ENCODE peak calls at places on chromosomes 7 and 10, in nine cellular contexts. X is pancreas, Q is choroid plexus epithelial cell, W is SK-N-SH, K is ascending aorta, G is A549, N is foreskin fibroblast, L is cardiac muscle cell, I is sigmoid colon. C is an unnamed sample.

GRCh38 chr7:29102554-29103151 is 43.7 kb downstream of the CPVL start:
- DNase-seq in X (peak), Q (peak), W (peak), K (no peak), G (peak), N (peak), L (peak), I (peak), C (peak)

GRCh38 chr7:91609525-91609924 is 271.0 kb downstream of the MTERF1 start:
- DNase-seq in X (no peak), Q (peak), W (peak), K (no peak), G (no peak), N (no peak), L (no peak), I (no peak), C (peak)

GRCh38 chr7:149635561-149636329 is 137.6 kb downstream of the ZNF467 start:
- DNase-seq in X (no peak), Q (no peak), W (no peak), K (no peak), G (peak), N (no peak), L (no peak), I (no peak), C (no peak)

GRCh38 chr7:78039791-78040776 is 241.5 kb downstream of the PHTF2 start:
- DNase-seq in X (peak), Q (peak), W (no peak), K (no peak), G (peak), N (peak), L (peak), I (peak), C (no peak)

GRCh38 chr10:22341190-22341935 is 3.9 kb upstream of the SPAG6 start:
- DNase-seq in X (no peak), Q (peak), W (peak), K (no peak), G (peak), N (peak), L (no peak), I (no peak), C (no peak)

GRCh38 chr10:131088619-131089018 is 222.9 kb downstream of the TCERG1L start:
- DNase-seq in X (no peak), Q (no peak), W (no peak), K (no peak), G (peak), N (no peak), L (no peak), I (peak), C (no peak)

GRCh38 chr10:61283489-61284221 is 169.5 kb downstream of the TMEM26 start:
- DNase-seq in X (no peak), Q (peak), W (no peak), K (no peak), G (no peak), N (peak), L (peak), I (no peak), C (no peak)

GRCh38 chr7:30925913-30926312 is 14.3 kb downstream of the AQP1 start:
- DNase-seq in X (peak), Q (no peak), W (peak), K (no peak), G (no peak), N (no peak), L (no peak), I (peak), C (no peak)

GRCh38 chr7:52911326-52911725 is 124.1 kb upstream of the POM121L12 start:
- DNase-seq in X (no peak), Q (no peak), W (no peak), K (no peak), G (no peak), N (no peak), L (no peak), I (no peak), C (no peak)

GRCh38 chr7:925601-926000 is 28.9 kb downstream of the ADAP1 start:
- DNase-seq in X (peak), Q (no peak), W (no peak), K (no peak), G (no peak), N (no peak), L (no peak), I (peak), C (no peak)

GRCh38 chr7:1059200-1060091 is 15.1 kb downstream of the GPR146 start:
- DNase-seq in X (no peak), Q (peak), W (peak), K (no peak), G (peak), N (peak), L (peak), I (no peak), C (peak)

GRCh38 chr7:94656925-94657731 is 1.2 kb upstream of the SGCE start:
- DNase-seq in X (no peak), Q (peak), W (no peak), K (no peak), G (peak), N (peak), L (peak), I (no peak), C (peak)

GRCh38 chr10:10911035-10911434 is 106.6 kb upstream of the CELF2 start:
- DNase-seq in X (no peak), Q (no peak), W (no peak), K (no peak), G (no peak), N (no peak), L (no peak), I (no peak), C (no peak)
- H3K4me3 ChIP-seq in X (no peak), Q (no peak), W (no peak), K (peak), G (no peak), N (peak), L (no peak), I (peak), C (no peak)

DNA sequence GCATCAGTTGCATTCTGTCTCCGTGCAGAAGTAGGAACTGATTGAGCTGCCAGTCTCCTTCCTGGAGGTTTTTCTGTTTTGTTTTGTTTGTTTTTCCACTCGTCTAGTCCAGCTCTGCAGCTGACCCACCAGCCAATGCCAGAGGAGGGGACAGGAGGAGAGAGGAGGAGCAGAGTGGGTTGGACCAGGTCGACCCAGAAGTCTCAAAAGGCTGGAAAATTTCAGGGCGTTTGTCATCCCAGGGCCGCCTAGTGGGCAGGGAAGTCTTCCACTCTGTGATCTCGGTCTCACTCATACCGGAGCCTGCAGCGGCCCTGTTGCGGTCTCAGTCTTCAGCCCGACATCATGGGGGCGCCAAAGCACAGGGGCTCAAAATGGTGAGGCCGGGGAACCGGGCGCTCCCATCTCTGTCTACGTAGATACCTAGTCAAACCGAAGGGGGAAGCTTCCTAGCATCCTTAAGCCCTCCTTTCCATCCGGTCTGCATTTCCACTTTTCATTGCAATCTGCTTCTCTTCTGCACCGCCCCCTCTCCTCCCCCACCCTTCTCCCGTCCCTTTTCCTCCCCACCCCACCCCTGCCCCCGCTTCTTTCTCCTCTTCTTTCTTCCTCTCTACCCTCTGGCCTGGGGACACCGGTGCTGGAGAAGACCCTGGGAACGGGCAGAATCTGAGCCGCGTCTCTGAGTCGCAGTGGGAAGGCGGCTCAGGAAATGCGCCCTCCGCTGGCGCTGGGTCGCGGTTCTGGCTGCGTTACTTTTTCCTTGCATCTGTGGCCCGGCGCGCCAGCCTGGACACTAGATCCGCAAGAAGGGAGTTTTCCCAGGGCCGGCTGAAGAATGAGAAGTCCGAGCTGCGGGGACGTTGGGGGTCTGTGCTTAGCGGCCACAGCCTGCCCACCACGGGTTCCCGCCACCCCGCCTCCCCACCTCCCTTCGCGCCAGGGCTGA is 16.2 kb upstream of the PAX2 start:
- DNase-seq in X (peak), Q (peak), W (peak), K (no peak), G (peak), N (peak), L (peak), I (no peak), C (no peak)
- TF ChIP-seq CTCF in X (no peak), Q (peak), W (peak), K (no peak), G (peak), N (no peak), L (peak), I (no peak), C (peak)

GRCh38 chr10:71849461-71849908 is 1.6 kb downstream of the PSAP start:
- DNase-seq in X (peak), Q (no peak), W (no peak), K (no peak), G (no peak), N (no peak), L (no peak), I (no peak), C (no peak)
- H3K4me3 ChIP-seq in X (no peak), Q (peak), W (peak), K (peak), G (peak), N (peak), L (no peak), I (peak), C (peak)

GRCh38 chr10:58393317-58393716 is 8.1 kb downstream of the TFAM start:
- DNase-seq in X (no peak), Q (peak), W (no peak), K (no peak), G (no peak), N (peak), L (peak), I (no peak), C (no peak)
- TF ChIP-seq CTCF in X (no peak), Q (peak), W (no peak), K (no peak), G (peak), N (peak), L (no peak), I (no peak), C (no peak)

DNA sequence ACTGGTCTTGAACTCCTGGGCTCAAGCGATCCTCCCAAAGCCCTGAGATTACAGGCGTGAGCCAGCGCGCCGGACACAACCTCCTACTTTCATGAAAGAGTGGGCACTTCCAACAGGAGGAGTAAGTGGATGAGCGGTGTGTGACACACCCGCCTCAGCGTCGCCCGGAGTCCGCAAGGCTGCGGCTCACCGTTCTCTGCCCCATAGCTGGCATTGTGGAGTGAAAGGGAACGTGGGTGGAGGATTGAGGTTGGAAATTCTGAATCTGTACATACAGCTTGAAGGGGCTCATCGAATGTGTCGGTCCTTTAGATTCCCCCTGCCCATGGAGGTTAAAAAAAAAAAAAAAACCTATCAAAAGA is 534 bp upstream of the PRXL2A start:
- DNase-seq in X (peak), Q (no peak), W (peak), K (no peak), G (peak), N (peak), L (no peak), I (no peak), C (no peak)
- H3K4me3 ChIP-seq in X (peak), Q (peak), W (peak), K (peak), G (peak), N (peak), L (peak), I (peak), C (peak)

GRCh38 chr10:116627386-116627933 is 6.7 kb downstream of the PNLIPRP2 start:
- DNase-seq in X (peak), Q (peak), W (peak), K (no peak), G (peak), N (no peak), L (peak), I (no peak), C (no peak)
- TF ChIP-seq CTCF in X (peak), Q (peak), W (peak), K (no peak), G (peak), N (peak), L (peak), I (peak), C (no peak)

DNA sequence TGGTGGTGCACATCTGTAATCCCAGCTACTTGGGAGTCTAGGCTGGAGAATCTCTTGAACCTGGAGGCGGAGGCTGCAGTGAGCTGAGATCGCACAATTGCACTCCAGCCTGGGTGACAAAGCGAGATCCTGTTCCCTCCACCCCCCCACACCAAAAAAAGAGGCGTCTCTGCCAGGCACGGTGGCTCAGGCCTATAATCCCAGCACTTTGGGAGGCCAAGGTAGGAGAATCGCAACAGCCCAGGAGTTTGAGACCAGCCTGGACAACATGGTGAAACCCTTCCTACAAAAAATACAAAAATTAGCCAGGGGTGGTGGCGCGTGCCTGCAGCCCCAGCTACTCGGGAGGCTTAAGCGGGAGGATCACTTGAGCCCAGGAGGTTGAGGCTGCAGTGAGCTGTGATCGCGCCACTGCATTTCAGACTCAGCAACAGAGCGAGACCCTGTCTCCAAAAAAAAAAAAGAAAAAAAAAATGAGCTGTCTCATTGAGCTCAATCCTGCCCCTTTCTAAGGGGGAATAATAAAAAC is 1.8 kb downstream of the ACTR1A start:
- DNase-seq in X (no peak), Q (no peak), W (no peak), K (no peak), G (no peak), N (no peak), L (no peak), I (no peak), C (no peak)
- H3K4me3 ChIP-seq in X (no peak), Q (no peak), W (peak), K (no peak), G (no peak), N (peak), L (no peak), I (no peak), C (no peak)

DNA sequence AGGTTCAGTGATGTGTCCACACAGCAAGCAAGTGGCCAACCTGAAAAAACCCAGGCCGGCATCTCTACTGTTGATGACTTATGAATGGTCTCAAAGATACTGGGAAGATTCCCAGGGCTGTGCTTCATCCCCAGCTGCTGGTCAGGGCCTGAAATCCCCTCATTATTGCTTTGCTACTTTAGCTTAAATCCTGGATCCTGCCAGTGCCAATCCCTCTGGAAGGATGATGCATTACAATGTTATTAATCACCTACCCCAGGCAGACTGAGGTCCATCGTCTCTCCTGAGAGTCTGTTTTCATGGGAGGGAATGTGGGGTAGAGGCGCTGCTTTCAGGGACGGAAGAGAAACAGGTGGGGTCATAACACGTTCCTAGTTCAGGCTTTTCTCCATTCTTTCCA is 371.6 kb downstream of the RPS24 start:
- DNase-seq in X (no peak), Q (no peak), W (no peak), K (no peak), G (no peak), N (no peak), L (no peak), I (peak), C (no peak)
- TF ChIP-seq CTCF in X (no peak), Q (no peak), W (no peak), K (no peak), G (no peak), N (no peak), L (no peak), I (no peak), C (no peak)

C was measured in astrocyte of the spinal cord.